ENCODE peak calls at places on chromosomes 2 and 18, in eight cellular contexts. C is psoas muscle, V is upper lobe of right lung, K is skeletal muscle cell, Y is IMR-90, U is esophagus squamous epithelium, O is neuronal stem cell, W is small intestine. D is an unnamed sample.

GRCh38 chr2:71531522-71532047 is 78.2 kb downstream of the DYSF start:
- DNase-seq in C (no peak), V (no peak), K (no peak), Y (peak), U (no peak), O (no peak), W (peak), D (peak)

GRCh38 chr2:68282814-68283812 is 30.8 kb upstream of the PPP3R1 start:
- DNase-seq in C (no peak), V (no peak), K (peak), Y (peak), U (no peak), O (no peak), W (peak), D (peak)

GRCh38 chr2:3535794-3536681 is 16.7 kb upstream of the ADI1 start:
- DNase-seq in C (peak), V (no peak), K (peak), Y (peak), U (peak), O (no peak), W (peak), D (peak)

GRCh38 chr18:676747-677544 is 19.5 kb downstream of the TYMS start:
- DNase-seq in C (no peak), V (no peak), K (no peak), Y (no peak), U (no peak), O (no peak), W (no peak), D (no peak)

GRCh38 chr2:3571284-3571683 is 3.8 kb upstream of the RPS7 start:
- DNase-seq in C (no peak), V (no peak), K (no peak), Y (peak), U (no peak), O (no peak), W (no peak), D (no peak)

GRCh38 chr2:53969285-53970094 is 1.3 kb downstream of the PSME4 start:
- DNase-seq in C (no peak), V (no peak), K (peak), Y (peak), U (no peak), O (no peak), W (peak), D (peak)

GRCh38 chr2:117738991-117739839 is 75.3 kb upstream of the DDX18 start:
- DNase-seq in C (no peak), V (no peak), K (no peak), Y (no peak), U (no peak), O (no peak), W (no peak), D (no peak)

GRCh38 chr18:37230762-37231161 is 334.8 kb downstream of the CELF4 start:
- DNase-seq in C (no peak), V (no peak), K (no peak), Y (no peak), U (no peak), O (no peak), W (no peak), D (no peak)

GRCh38 chr2:933734-934295 is 16.8 kb upstream of the SNTG2 start:
- DNase-seq in C (no peak), V (no peak), K (no peak), Y (no peak), U (no peak), O (no peak), W (no peak), D (no peak)

GRCh38 chr2:83860320-83860719 is 598.8 kb downstream of the SUCLG1 start:
- DNase-seq in C (no peak), V (no peak), K (no peak), Y (no peak), U (no peak), O (no peak), W (no peak), D (no peak)

GRCh38 chr2:16473575-16473974 is 192.1 kb downstream of the CYRIA start:
- DNase-seq in C (no peak), V (no peak), K (no peak), Y (no peak), U (no peak), O (no peak), W (no peak), D (no peak)

GRCh38 chr2:16466821-16467151 is 198.8 kb downstream of the CYRIA start:
- DNase-seq in C (no peak), V (no peak), K (no peak), Y (no peak), U (no peak), O (no peak), W (no peak), D (no peak)

GRCh38 chr2:16466133-16466820 is 199.4 kb downstream of the CYRIA start:
- DNase-seq in C (no peak), V (no peak), K (no peak), Y (no peak), U (no peak), O (no peak), W (no peak), D (no peak)

GRCh38 chr2:16475581-16475980 is 190.1 kb downstream of the CYRIA start:
- DNase-seq in C (no peak), V (no peak), K (no peak), Y (no peak), U (no peak), O (no peak), W (no peak), D (no peak)

GRCh38 chr2:16471031-16471430 is 194.6 kb downstream of the CYRIA start:
- DNase-seq in C (no peak), V (no peak), K (no peak), Y (no peak), U (no peak), O (no peak), W (no peak), D (no peak)
- H3K4me3 ChIP-seq in C (no peak), V (no peak), K (no peak), Y (no peak), U (no peak), O (no peak), W (no peak), D (no peak)

GRCh38 chr2:223943135-223943534 is 2.0 kb downstream of the WDFY1 start:
- DNase-seq in C (no peak), V (no peak), K (no peak), Y (no peak), U (no peak), O (no peak), W (no peak), D (no peak)

GRCh38 chr2:223943561-223944008 is 1.6 kb downstream of the WDFY1 start:
- DNase-seq in C (no peak), V (no peak), K (no peak), Y (peak), U (no peak), O (no peak), W (peak), D (peak)

GRCh38 chr2:223944166-223944703 is 900 bp downstream of the WDFY1 start:
- DNase-seq in C (peak), V (peak), K (no peak), Y (no peak), U (no peak), O (peak), W (peak), D (no peak)

GRCh38 chr2:223944704-223945531 is at the start of gene WDFY1:
- DNase-seq in C (peak), V (peak), K (peak), Y (peak), U (peak), O (peak), W (peak), D (peak)

GRCh38 chr2:223941579-223942277 is 3.4 kb downstream of the WDFY1 start:
- DNase-seq in C (no peak), V (no peak), K (peak), Y (peak), U (no peak), O (no peak), W (peak), D (peak)
- H3K4me3 ChIP-seq in C (no peak), V (no peak), K (no peak), Y (no peak), U (no peak), O (no peak), W (no peak), D (no peak)

DNA sequence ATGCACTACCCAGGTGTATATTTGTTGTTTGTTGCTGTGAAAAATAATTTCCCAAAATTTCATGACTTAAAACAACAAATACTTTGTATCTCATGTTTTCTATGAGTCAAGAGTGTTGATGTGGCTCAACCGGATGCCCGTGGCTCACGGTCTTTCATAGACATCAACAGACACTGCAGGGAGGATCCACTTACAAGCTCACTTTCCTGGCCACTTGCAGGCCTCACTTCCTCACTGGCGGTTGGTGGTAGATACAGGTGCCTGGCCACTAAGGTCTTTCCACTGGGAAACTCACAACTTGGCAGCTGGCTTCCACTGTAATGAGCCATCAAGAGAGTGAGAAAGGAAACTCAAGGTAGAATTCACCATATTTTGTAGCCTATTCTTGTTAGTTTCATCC is 662.9 kb downstream of the IRS1 start:
- DNase-seq in C (no peak), V (no peak), K (no peak), Y (no peak), U (no peak), O (no peak), W (no peak), D (no peak)
- H3K4me3 ChIP-seq in C (no peak), V (no peak), K (no peak), Y (no peak), U (no peak), O (no peak), W (no peak), D (no peak)

DNA sequence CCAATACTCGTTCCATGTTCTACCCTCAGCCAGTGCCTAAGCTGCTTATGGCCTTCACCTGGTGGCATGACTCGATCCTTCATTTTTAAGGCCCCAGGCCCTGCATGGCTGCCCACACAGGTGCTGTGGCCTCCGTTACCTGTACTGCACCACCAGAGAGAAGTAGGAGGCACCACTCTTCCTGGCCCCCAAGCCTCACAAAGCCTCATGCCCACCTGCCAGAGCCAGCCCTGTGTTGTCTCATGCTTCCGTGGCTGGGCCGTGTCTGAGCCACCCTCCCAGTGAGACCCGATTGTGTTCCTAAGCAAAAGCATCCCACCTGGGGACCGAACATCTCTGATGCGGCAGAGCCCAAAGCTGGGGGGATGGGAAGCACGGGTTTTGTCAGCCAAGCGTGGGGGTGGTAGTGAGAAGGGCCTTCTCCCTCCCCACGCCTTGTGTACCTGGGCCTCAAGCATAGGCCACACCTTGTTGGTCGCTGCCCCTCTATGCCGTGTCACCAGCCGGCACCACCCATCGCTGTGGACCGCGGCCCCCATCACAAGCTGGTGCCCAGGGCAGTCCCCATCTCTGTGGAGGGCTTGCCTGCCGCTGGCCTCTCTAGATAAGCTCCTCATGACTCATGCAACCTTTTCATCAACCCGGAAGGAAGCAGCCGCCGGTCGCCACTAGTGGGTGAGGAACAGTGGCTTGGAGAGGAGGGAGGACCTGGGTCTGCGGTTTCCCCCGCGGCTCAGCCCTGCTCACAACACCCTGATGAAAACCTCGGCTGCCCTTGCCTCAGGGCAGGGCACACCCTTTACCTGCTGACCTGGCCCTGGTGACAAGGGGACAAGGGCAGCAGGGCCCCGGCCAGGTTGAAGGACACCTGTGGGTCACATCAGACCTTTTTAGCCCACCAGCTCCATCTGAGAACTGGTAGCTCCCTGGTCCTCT is 2.7 kb upstream of the RNPEPL1 start:
- DNase-seq in C (peak), V (peak), K (no peak), Y (peak), U (peak), O (no peak), W (peak), D (peak)
- H3K4me3 ChIP-seq in C (peak), V (peak), K (no peak), Y (no peak), U (peak), O (no peak), W (no peak), D (no peak)

GRCh38 chr2:23663730-23664005 is 263.3 kb downstream of the ATAD2B start:
- DNase-seq in C (no peak), V (no peak), K (no peak), Y (no peak), U (no peak), O (no peak), W (no peak), D (no peak)

GRCh38 chr2:23662466-23662865 is 264.5 kb downstream of the ATAD2B start:
- DNase-seq in C (no peak), V (no peak), K (no peak), Y (no peak), U (no peak), O (no peak), W (no peak), D (no peak)

GRCh38 chr2:23661276-23662050 is 265.5 kb downstream of the ATAD2B start:
- DNase-seq in C (no peak), V (no peak), K (no peak), Y (no peak), U (no peak), O (no peak), W (no peak), D (no peak)

GRCh38 chr2:23664069-23664788 is 262.7 kb downstream of the ATAD2B start:
- DNase-seq in C (no peak), V (no peak), K (no peak), Y (no peak), U (no peak), O (no peak), W (no peak), D (no peak)

DNA sequence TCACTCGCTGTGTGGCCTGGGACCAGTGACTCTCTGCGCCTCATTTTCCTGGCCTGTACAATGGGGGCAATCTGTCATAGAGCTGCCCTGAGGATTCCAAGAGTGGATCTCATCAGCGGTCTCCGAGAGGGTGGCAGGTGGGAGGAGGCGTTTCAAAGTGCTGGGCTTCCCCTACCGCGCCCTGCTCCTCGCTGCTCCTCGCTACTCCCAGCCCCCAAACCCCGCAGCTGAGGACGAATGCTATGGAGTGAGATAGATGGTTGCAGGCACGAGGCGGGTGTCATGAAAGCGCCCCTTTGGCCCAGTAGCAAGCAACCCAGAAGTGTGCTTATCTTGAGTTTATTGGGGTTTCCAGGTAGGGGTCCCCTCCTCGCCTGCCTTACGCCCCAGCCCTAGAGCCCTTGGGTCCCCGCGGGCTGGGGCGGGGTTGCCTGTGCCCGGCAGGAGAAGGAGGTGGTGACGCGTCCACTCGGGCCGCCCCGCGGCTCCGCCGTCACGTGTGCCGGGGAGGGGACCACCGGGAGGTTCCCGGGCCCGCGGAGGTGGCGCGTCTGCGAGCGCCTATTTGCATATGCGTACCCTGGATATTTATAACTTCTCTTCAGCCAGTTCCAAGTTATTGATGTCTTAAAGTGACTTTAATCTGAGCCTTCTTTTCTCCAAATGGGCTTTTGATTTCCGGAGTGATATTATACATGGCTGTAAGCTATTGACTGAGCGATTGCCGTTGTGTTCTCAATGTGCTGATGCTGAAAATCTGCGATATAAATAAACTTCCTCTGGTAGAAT is 263.8 kb downstream of the ATAD2B start:
- DNase-seq in C (no peak), V (no peak), K (no peak), Y (no peak), U (no peak), O (no peak), W (no peak), D (no peak)
- H3K4me3 ChIP-seq in C (peak), V (peak), K (peak), Y (no peak), U (no peak), O (no peak), W (no peak), D (peak)

GRCh38 chr18:57347784-57348183 is 4.6 kb upstream of the ST8SIA3 start:
- DNase-seq in C (no peak), V (no peak), K (no peak), Y (no peak), U (no peak), O (no peak), W (no peak), D (no peak)

GRCh38 chr18:57352761-57353136 is 392 bp downstream of the ST8SIA3 start:
- DNase-seq in C (no peak), V (no peak), K (no peak), Y (no peak), U (no peak), O (peak), W (no peak), D (no peak)

GRCh38 chr18:57352271-57352701 is at the start of gene ST8SIA3:
- DNase-seq in C (no peak), V (no peak), K (no peak), Y (no peak), U (no peak), O (no peak), W (no peak), D (no peak)

GRCh38 chr18:57353940-57354461 is 1.6 kb downstream of the ST8SIA3 start:
- DNase-seq in C (no peak), V (no peak), K (no peak), Y (peak), U (no peak), O (peak), W (peak), D (peak)

GRCh38 chr18:57353137-57353939 is 981 bp downstream of the ST8SIA3 start:
- DNase-seq in C (no peak), V (no peak), K (no peak), Y (no peak), U (no peak), O (peak), W (no peak), D (no peak)
- H3K4me3 ChIP-seq in C (no peak), V (no peak), K (no peak), Y (no peak), U (no peak), O (peak), W (no peak), D (no peak)

GRCh38 chr2:88450925-88451575 is 1.4 kb downstream of the FOXI3 start:
- DNase-seq in C (no peak), V (peak), K (no peak), Y (no peak), U (no peak), O (peak), W (no peak), D (peak)

GRCh38 chr2:88450186-88450585 is 2.3 kb downstream of the FOXI3 start:
- DNase-seq in C (no peak), V (peak), K (no peak), Y (no peak), U (no peak), O (no peak), W (no peak), D (no peak)

GRCh38 chr2:88452980-88453582 is 588 bp upstream of the FOXI3 start:
- DNase-seq in C (no peak), V (peak), K (no peak), Y (no peak), U (no peak), O (no peak), W (no peak), D (peak)

GRCh38 chr2:88451647-88452150 is 794 bp downstream of the FOXI3 start:
- DNase-seq in C (no peak), V (peak), K (no peak), Y (no peak), U (no peak), O (peak), W (no peak), D (peak)

DNA sequence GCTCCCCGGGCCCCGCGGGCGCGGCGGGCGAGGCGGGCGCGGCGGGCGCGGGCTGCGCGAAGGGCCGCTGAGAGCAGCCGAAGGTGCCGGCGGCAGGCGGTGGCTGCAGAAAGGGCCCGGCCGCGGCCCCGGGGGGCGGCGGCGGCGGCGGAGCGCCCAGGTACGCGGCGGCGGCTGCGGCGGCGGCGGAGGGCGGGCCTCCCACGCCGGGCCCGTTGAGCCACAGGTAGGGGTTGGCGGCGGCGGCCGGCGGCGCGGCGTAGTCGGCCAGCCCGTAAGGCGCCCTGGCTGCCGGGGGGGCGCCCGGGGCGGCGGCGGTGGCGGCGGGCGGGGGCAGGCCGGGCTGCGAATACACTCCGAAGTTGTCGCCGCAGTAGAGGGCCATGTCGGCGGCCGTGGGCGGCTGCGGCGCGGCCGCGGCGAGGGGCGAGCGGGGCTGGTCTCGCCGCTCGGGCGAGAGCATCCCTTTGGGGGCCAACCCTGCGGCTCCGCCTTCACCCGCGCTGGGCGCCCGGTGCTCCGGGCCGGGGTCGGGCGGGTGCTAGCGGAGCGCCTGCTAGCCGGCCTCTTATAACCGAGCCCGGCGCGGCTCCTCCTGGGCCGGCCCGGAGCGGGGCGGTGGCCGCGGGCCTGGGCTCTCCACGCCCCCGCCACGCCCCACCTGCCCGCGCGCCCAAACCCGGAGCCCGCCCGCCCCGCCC is at the start of gene FOXI3:
- DNase-seq in C (no peak), V (peak), K (no peak), Y (no peak), U (no peak), O (peak), W (no peak), D (no peak)
- H3K4me3 ChIP-seq in C (peak), V (no peak), K (no peak), Y (no peak), U (peak), O (peak), W (no peak), D (no peak)

D was measured in foreskin fibroblast.